ENCODE peak calls at places on chromosomes 2 and 18, in six cellular contexts. O, U, V, X, S and N are unnamed samples.

GRCh38 chr18:28189400-28190239 is 12.7 kb upstream of the CDH2 start:
- DNase-seq in U (no peak), X (peak; percentile 75), V (peak; percentile 23), O (no peak), S (peak; percentile 89), N (peak; percentile 79)

GRCh38 chr18:22564036-22564435 is 146.3 kb upstream of the CTAGE1 start:
- DNase-seq in V (no peak), O (no peak), X (peak; percentile 98), S (no peak), U (no peak), N (peak; percentile 67)

GRCh38 chr2:223641062-223641461 is 38.9 kb upstream of the SCG2 start:
- DNase-seq in O (no peak), X (no peak), V (no peak), U (no peak), S (no peak), N (no peak)

GRCh38 chr2:239883326-239884050 is 141.7 kb downstream of the NDUFA10 start:
- DNase-seq in S (no peak), V (no peak), O (peak; percentile 52), U (no peak), X (no peak), N (no peak)

GRCh38 chr2:222959358-222959757 is 92.6 kb upstream of the KCNE4 start:
- DNase-seq in V (peak; percentile 55), O (no peak), X (peak; percentile 92), S (peak; percentile 79), U (no peak), N (peak; percentile 90)

GRCh38 chr2:197909377-197909776 is 105.0 kb downstream of the PLCL1 start:
- DNase-seq in S (no peak), O (no peak), X (peak; percentile 91), U (no peak), V (peak; percentile 6), N (peak; percentile 56)

GRCh38 chr2:205534997-205535396 is 147.3 kb upstream of the NRP2 start:
- DNase-seq in U (no peak), X (no peak), O (no peak), S (no peak), V (no peak), N (no peak)

GRCh38 chr18:68638613-68639012 is 76.3 kb downstream of the TMX3 start:
- DNase-seq in O (no peak), U (no peak), X (no peak), V (no peak), S (no peak), N (no peak)

GRCh38 chr18:61127714-61128485 is 205.3 kb upstream of the CDH20 start:
- DNase-seq in U (no peak), X (no peak), V (no peak), O (no peak), S (peak; percentile 14), N (no peak)

GRCh38 chr2:27262379-27263286 is at the start of gene SLC30A3:
- DNase-seq in O (peak; percentile 70), X (no peak), U (peak; percentile 60), S (peak; percentile 74), V (peak; percentile 44), N (no peak)

GRCh38 chr2:74741651-74742050 is 87.6 kb downstream of the SEMA4F start:
- DNase-seq in V (no peak), S (no peak), O (no peak), X (no peak), U (no peak), N (no peak)
- H3K27ac ChIP-seq in V (no peak overlapping the region), S (no peak overlapping the region), O (peak overlapping the region; percentile 81), X (peak overlapping the region; percentile 67), U (no peak overlapping the region), N (no peak overlapping the region)

DNA sequence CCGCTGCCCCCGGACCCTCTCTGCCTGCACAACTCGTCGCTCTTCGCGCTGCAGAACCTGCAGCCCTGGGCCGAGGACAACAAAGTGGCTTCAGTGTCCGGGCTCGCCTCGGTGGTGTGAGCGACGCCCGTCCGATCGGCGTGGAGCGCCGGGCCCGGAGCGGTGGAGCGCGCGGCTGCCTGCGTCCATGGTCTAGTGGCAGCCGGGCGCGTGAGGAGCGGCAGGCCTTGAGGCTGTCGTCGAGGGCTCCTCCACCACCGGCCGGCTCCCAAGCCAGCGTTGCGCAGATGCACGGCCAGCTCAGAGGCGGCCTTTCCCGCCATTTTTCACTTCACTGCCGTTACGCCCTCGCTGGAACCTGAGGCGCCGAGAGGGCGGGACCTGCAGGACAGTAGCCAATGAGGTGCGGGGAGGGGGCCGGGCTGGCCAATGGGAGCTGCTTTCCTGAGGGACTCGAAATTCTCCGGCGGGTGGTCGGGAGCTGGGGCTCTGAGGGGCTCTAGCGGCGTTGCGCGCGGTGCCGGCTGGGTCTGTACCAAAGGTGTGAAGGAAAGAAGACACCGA is 1.9 kb downstream of the TLX2 start:
- DNase-seq in U (no peak), S (peak; percentile 95), O (peak; percentile 67), V (no peak), X (no peak), N (peak; percentile 29)
- H3K4me3 ChIP-seq in U (peak overlapping the region; percentile 7), S (peak overlapping the region; percentile 57), O (peak overlapping the region; percentile 41), V (no peak overlapping the region), X (no peak overlapping the region), N (no peak overlapping the region)

GRCh38 chr2:60119778-60120177 is 433.7 kb downstream of the BCL11A start:
- DNase-seq in O (no peak), V (no peak), X (no peak), U (no peak), S (peak; percentile 16), N (no peak)
- TF ChIP-seq CTCF in O (no peak), V (no peak), X (no peak), U (no peak), S (peak; percentile 49), N (no peak)

DNA sequence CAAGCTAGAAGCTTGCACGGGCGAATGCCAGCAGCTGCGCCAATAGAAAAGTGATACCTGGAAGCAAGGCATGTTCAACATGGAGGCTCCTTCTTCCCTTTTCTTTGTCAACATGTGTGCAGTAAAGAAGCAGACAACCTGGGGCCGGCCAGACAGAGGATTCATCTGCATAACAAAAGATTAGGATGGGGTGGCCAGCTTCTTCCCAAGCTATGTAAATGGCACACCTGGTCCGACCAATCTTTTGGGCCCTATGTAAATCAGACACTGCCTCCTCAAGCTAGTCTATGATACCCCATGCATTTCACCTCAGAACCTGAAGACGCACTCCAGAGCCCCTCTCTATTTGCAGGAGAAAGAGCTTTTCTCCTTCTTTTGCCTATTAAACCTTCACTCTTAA is 66.4 kb upstream of the TGFA start:
- DNase-seq in O (no peak), X (no peak), U (no peak), S (peak; percentile 74), V (no peak), N (no peak)
- H3K27ac ChIP-seq in O (no peak overlapping the region), X (no peak overlapping the region), U (no peak overlapping the region), S (peak overlapping the region; percentile 89), V (no peak overlapping the region), N (no peak overlapping the region)

GRCh38 chr2:75569546-75569945 is 8.8 kb upstream of the EVA1A start:
- DNase-seq in V (no peak), U (no peak), X (no peak), S (no peak), O (no peak), N (no peak)
- H3K4me3 ChIP-seq in V (no peak overlapping the region), U (no peak overlapping the region), X (no peak overlapping the region), S (no peak overlapping the region), O (no peak overlapping the region), N (no peak overlapping the region)